ENCODE peak calls at places on chromosome 17, in four cellular contexts. One of them, this sample, is unnamed.

GRCh38 chr17:41363881-41364280 is 5.7 kb downstream of the KRT33B start:
- DNase-seq in fibroblast of lung: no peak
- DNase-seq in neural progenitor cell: no peak
- DNase-seq in HCT116: no peak
- DNase-seq in this sample: no peak

GRCh38 chr17:14301761-14302401 is 1.0 kb downstream of the HS3ST3B1 start:
- DNase-seq in fibroblast of lung: peak; percentile 65
- DNase-seq in neural progenitor cell: peak; percentile 48
- DNase-seq in HCT116: no peak
- DNase-seq in this sample: no peak

GRCh38 chr17:62178579-62178978 is 113.5 kb upstream of the MED13 start:
- DNase-seq in fibroblast of lung: peak; percentile 22
- DNase-seq in neural progenitor cell: no peak
- DNase-seq in HCT116: no peak
- DNase-seq in this sample: no peak

GRCh38 chr17:42050360-42051012 is at the start of gene C17orf113:
- DNase-seq in fibroblast of lung: peak; percentile 22
- DNase-seq in neural progenitor cell: peak; percentile 88
- DNase-seq in HCT116: no peak
- DNase-seq in this sample: no peak

GRCh38 chr17:17059301-17059890 is 17.1 kb downstream of the MPRIP start:
- DNase-seq in fibroblast of lung: no peak
- DNase-seq in neural progenitor cell: no peak
- DNase-seq in HCT116: no peak
- DNase-seq in this sample: no peak

GRCh38 chr17:69874220-69874670 is 200.8 kb upstream of the KCNJ16 start:
- DNase-seq in fibroblast of lung: peak; percentile 74
- DNase-seq in neural progenitor cell: peak; percentile 9
- DNase-seq in HCT116: no peak
- DNase-seq in this sample: no peak

GRCh38 chr17:37110012-37110701 is 161.4 kb downstream of the AATF start:
- DNase-seq in fibroblast of lung: no peak
- DNase-seq in neural progenitor cell: peak; percentile 29
- DNase-seq in HCT116: no peak
- DNase-seq in this sample: no peak

GRCh38 chr17:60557805-60558204 is 31.8 kb upstream of the APPBP2 start:
- DNase-seq in fibroblast of lung: no peak
- DNase-seq in neural progenitor cell: no peak
- DNase-seq in HCT116: no peak
- DNase-seq in this sample: peak; percentile 19

GRCh38 chr17:42459256-42459982 is 741 bp downstream of the ATP6V0A1 start:
- DNase-seq in fibroblast of lung: peak; percentile 65
- DNase-seq in neural progenitor cell: peak; percentile 41
- DNase-seq in HCT116: no peak
- DNase-seq in this sample: no peak

GRCh38 chr17:42538482-42538881 is 2.4 kb downstream of the NAGLU start:
- DNase-seq in fibroblast of lung: no peak
- DNase-seq in neural progenitor cell: no peak
- DNase-seq in HCT116: no peak
- DNase-seq in this sample: no peak

GRCh38 chr17:20008242-20009051 is 712 bp upstream of the SPECC1 start:
- DNase-seq in fibroblast of lung: no peak
- DNase-seq in neural progenitor cell: peak; percentile 54
- DNase-seq in HCT116: no peak
- DNase-seq in this sample: no peak
- TF ChIP-seq EZH2 in fibroblast of lung: no peak
- TF ChIP-seq EZH2 in neural progenitor cell: no peak
- TF ChIP-seq EZH2 in HCT116: no peak
- TF ChIP-seq EZH2 in this sample: no peak

GRCh38 chr17:75842411-75842810 is 1.8 kb downstream of the UNC13D start:
- DNase-seq in fibroblast of lung: no peak
- DNase-seq in neural progenitor cell: no peak
- DNase-seq in HCT116: no peak
- DNase-seq in this sample: no peak

GRCh38 chr17:75842963-75843576 is 1.1 kb downstream of the UNC13D start:
- DNase-seq in fibroblast of lung: no peak
- DNase-seq in neural progenitor cell: no peak
- DNase-seq in HCT116: no peak
- DNase-seq in this sample: no peak

GRCh38 chr17:75844530-75845057 is 390 bp upstream of the UNC13D start:
- DNase-seq in fibroblast of lung: no peak
- DNase-seq in neural progenitor cell: no peak
- DNase-seq in HCT116: peak; percentile 85
- DNase-seq in this sample: no peak

GRCh38 chr17:75845058-75845711 is 981 bp upstream of the UNC13D start:
- DNase-seq in fibroblast of lung: peak; percentile 52
- DNase-seq in neural progenitor cell: peak; percentile 84
- DNase-seq in HCT116: peak; percentile 96
- DNase-seq in this sample: no peak

GRCh38 chr17:75843577-75844529 is at the start of gene UNC13D:
- DNase-seq in fibroblast of lung: no peak
- DNase-seq in neural progenitor cell: no peak
- DNase-seq in HCT116: no peak
- DNase-seq in this sample: no peak
- TF ChIP-seq CTCF in fibroblast of lung: no peak
- TF ChIP-seq CTCF in neural progenitor cell: no peak
- TF ChIP-seq CTCF in HCT116: no peak
- TF ChIP-seq CTCF in this sample: no peak

GRCh38 chr17:81004336-81005015 is 12.8 kb downstream of the CHMP6 start:
- DNase-seq in fibroblast of lung: no peak
- DNase-seq in neural progenitor cell: peak; percentile 39
- DNase-seq in HCT116: no peak
- DNase-seq in this sample: no peak
- TF ChIP-seq EZH2 in fibroblast of lung: peak; percentile 99
- TF ChIP-seq EZH2 in neural progenitor cell: peak; percentile 44
- TF ChIP-seq EZH2 in HCT116: peak; percentile 91
- TF ChIP-seq EZH2 in this sample: peak; percentile 98

DNA sequence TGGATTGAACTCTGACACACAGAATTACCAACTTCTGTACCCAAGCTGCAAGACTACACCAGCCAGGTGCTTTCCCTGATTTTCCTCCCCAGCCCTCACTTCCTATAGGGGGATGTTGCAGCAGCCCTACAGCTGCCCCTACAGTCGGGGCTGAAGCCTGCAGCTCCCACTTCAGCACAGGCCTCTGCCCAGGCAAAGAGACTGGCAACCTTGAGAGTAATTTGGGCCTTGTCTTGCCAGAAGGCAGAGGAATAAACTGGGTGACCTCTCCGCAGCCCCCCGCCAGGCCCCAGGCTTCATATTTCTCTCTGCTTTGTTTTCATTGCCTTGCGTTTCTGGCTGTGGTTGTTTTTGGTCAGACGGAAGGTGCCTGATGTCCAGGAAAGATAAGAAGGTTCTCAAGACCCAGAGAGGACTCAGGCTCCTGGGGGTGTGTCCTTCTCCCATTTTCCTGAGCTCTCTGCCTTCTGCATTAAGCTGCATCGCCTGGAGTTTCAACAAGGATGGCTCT is 32.0 kb downstream of the SLC6A4 start:
- DNase-seq in fibroblast of lung: no peak
- DNase-seq in neural progenitor cell: no peak
- DNase-seq in HCT116: no peak
- DNase-seq in this sample: no peak
- TF ChIP-seq CTCF in fibroblast of lung: no peak
- TF ChIP-seq CTCF in neural progenitor cell: peak; percentile 17
- TF ChIP-seq CTCF in HCT116: peak; percentile 20
- TF ChIP-seq CTCF in this sample: no peak

GRCh38 chr17:39622380-39623006 is 4.3 kb upstream of the PPP1R1B start:
- DNase-seq in fibroblast of lung: no peak
- DNase-seq in neural progenitor cell: no peak
- DNase-seq in HCT116: no peak
- DNase-seq in this sample: no peak
- TF ChIP-seq EZH2 in fibroblast of lung: no peak
- TF ChIP-seq EZH2 in neural progenitor cell: no peak
- TF ChIP-seq EZH2 in HCT116: no peak
- TF ChIP-seq EZH2 in this sample: no peak

This sample was measured in keratinocyte.